ENCODE peak calls at places on chromosomes 16 and 17, in six cellular contexts. One of them, this sample, is unnamed.

GRCh38 chr17:2172447-2172938 is 117.6 kb downstream of the HIC1 start:
- DNase-seq in SK-MEL-5: no peak
- DNase-seq in dorsolateral prefrontal cortex: no peak
- DNase-seq in NCI-H1105: no peak
- DNase-seq in kidney glomerular epithelial cell: peak
- DNase-seq in AG08395: peak
- DNase-seq in this sample: no peak

GRCh38 chr17:39461911-39462641 is 790 bp downstream of the CDK12 start:
- DNase-seq in NCI-H1105: no peak
- DNase-seq in dorsolateral prefrontal cortex: peak
- DNase-seq in AG08395: peak
- DNase-seq in SK-MEL-5: peak
- DNase-seq in kidney glomerular epithelial cell: peak
- DNase-seq in this sample: peak

GRCh38 chr17:75472119-75472518 is 15.7 kb downstream of the TMEM94 start:
- DNase-seq in kidney glomerular epithelial cell: no peak
- DNase-seq in SK-MEL-5: no peak
- DNase-seq in dorsolateral prefrontal cortex: no peak
- DNase-seq in NCI-H1105: peak
- DNase-seq in AG08395: no peak
- DNase-seq in this sample: no peak

GRCh38 chr16:65617421-65617820 is 495.6 kb upstream of the CDH11 start:
- DNase-seq in kidney glomerular epithelial cell: no peak
- DNase-seq in NCI-H1105: no peak
- DNase-seq in AG08395: no peak
- DNase-seq in dorsolateral prefrontal cortex: no peak
- DNase-seq in SK-MEL-5: no peak
- DNase-seq in this sample: no peak

GRCh38 chr17:65515959-65516948 is 45.2 kb downstream of the AXIN2 start:
- DNase-seq in dorsolateral prefrontal cortex: no peak
- DNase-seq in AG08395: peak
- DNase-seq in kidney glomerular epithelial cell: no peak
- DNase-seq in SK-MEL-5: no peak
- DNase-seq in NCI-H1105: peak
- DNase-seq in this sample: no peak

GRCh38 chr17:40026816-40027613 is 11.8 kb downstream of the CSF3 start:
- DNase-seq in SK-MEL-5: peak
- DNase-seq in kidney glomerular epithelial cell: peak
- DNase-seq in dorsolateral prefrontal cortex: peak
- DNase-seq in NCI-H1105: peak
- DNase-seq in AG08395: peak
- DNase-seq in this sample: peak

GRCh38 chr16:10197003-10197402 is 14.8 kb upstream of the GRIN2A start:
- DNase-seq in dorsolateral prefrontal cortex: no peak
- DNase-seq in SK-MEL-5: no peak
- DNase-seq in kidney glomerular epithelial cell: no peak
- DNase-seq in AG08395: no peak
- DNase-seq in NCI-H1105: no peak
- DNase-seq in this sample: no peak

GRCh38 chr16:8533509-8533908 is 56.8 kb downstream of the TMEM114 start:
- DNase-seq in SK-MEL-5: no peak
- DNase-seq in NCI-H1105: no peak
- DNase-seq in dorsolateral prefrontal cortex: no peak
- DNase-seq in AG08395: no peak
- DNase-seq in kidney glomerular epithelial cell: no peak
- DNase-seq in this sample: no peak

GRCh38 chr17:7011415-7011814 is 1.0 kb upstream of the RNASEK start:
- DNase-seq in AG08395: no peak
- DNase-seq in SK-MEL-5: no peak
- DNase-seq in dorsolateral prefrontal cortex: no peak
- DNase-seq in kidney glomerular epithelial cell: no peak
- DNase-seq in NCI-H1105: no peak
- DNase-seq in this sample: no peak

GRCh38 chr16:77585379-77585778 is 136.9 kb upstream of the NUDT7 start:
- DNase-seq in kidney glomerular epithelial cell: no peak
- DNase-seq in AG08395: no peak
- DNase-seq in dorsolateral prefrontal cortex: no peak
- DNase-seq in SK-MEL-5: no peak
- DNase-seq in NCI-H1105: no peak
- DNase-seq in this sample: no peak

GRCh38 chr17:14089179-14089578 is 19.9 kb downstream of the COX10 start:
- DNase-seq in kidney glomerular epithelial cell: no peak
- DNase-seq in AG08395: no peak
- DNase-seq in SK-MEL-5: no peak
- DNase-seq in NCI-H1105: no peak
- DNase-seq in dorsolateral prefrontal cortex: no peak
- DNase-seq in this sample: no peak

GRCh38 chr17:11969565-11969964 is 27.7 kb downstream of the ZNF18 start:
- DNase-seq in NCI-H1105: no peak
- DNase-seq in dorsolateral prefrontal cortex: no peak
- DNase-seq in kidney glomerular epithelial cell: no peak
- DNase-seq in AG08395: no peak
- DNase-seq in SK-MEL-5: no peak
- DNase-seq in this sample: no peak

GRCh38 chr16:16033208-16033717 is 83.8 kb downstream of the ABCC1 start:
- DNase-seq in kidney glomerular epithelial cell: no peak
- DNase-seq in SK-MEL-5: no peak
- DNase-seq in NCI-H1105: no peak
- DNase-seq in dorsolateral prefrontal cortex: no peak
- DNase-seq in AG08395: no peak
- DNase-seq in this sample: no peak

GRCh38 chr17:68383443-68384321 is 73.6 kb downstream of the WIPI1 start:
- DNase-seq in SK-MEL-5: peak
- DNase-seq in dorsolateral prefrontal cortex: no peak
- DNase-seq in kidney glomerular epithelial cell: no peak
- DNase-seq in NCI-H1105: no peak
- DNase-seq in AG08395: peak
- DNase-seq in this sample: peak

GRCh38 chr17:17808706-17809432 is 27.9 kb downstream of the SREBF1 start:
- DNase-seq in AG08395: no peak
- DNase-seq in SK-MEL-5: no peak
- DNase-seq in NCI-H1105: no peak
- DNase-seq in kidney glomerular epithelial cell: no peak
- DNase-seq in dorsolateral prefrontal cortex: no peak
- DNase-seq in this sample: no peak

GRCh38 chr16:65375651-65376050 is 253.8 kb upstream of the CDH11 start:
- DNase-seq in NCI-H1105: no peak
- DNase-seq in dorsolateral prefrontal cortex: no peak
- DNase-seq in SK-MEL-5: no peak
- DNase-seq in kidney glomerular epithelial cell: no peak
- DNase-seq in AG08395: peak
- DNase-seq in this sample: no peak